ENCODE peak calls at places on chromosomes 2 and 18, in eight cellular contexts. One of them, this sample, is unnamed.

GRCh38 chr2:189580267-189580661 is 322 bp downstream of the SLC40A1 start:
- DNase-seq in Panc1: no peak
- DNase-seq in OCI-LY7: no peak
- DNase-seq in astrocyte of the cerebellum: no peak
- DNase-seq in cardiac fibroblast: no peak
- DNase-seq in heart right ventricle: peak
- DNase-seq in hepatocyte: peak
- DNase-seq in psoas muscle: peak
- DNase-seq in this sample: no peak

GRCh38 chr18:47893047-47893446 is 37.4 kb downstream of the SMAD2 start:
- DNase-seq in Panc1: no peak
- DNase-seq in OCI-LY7: no peak
- DNase-seq in astrocyte of the cerebellum: no peak
- DNase-seq in cardiac fibroblast: no peak
- DNase-seq in heart right ventricle: no peak
- DNase-seq in hepatocyte: no peak
- DNase-seq in psoas muscle: no peak
- DNase-seq in this sample: no peak

GRCh38 chr2:8590940-8591339 is 90.9 kb upstream of the ID2 start:
- DNase-seq in Panc1: no peak
- DNase-seq in OCI-LY7: no peak
- DNase-seq in astrocyte of the cerebellum: no peak
- DNase-seq in cardiac fibroblast: no peak
- DNase-seq in heart right ventricle: no peak
- DNase-seq in hepatocyte: no peak
- DNase-seq in psoas muscle: no peak
- DNase-seq in this sample: no peak

GRCh38 chr18:27713037-27713726 is 463.7 kb downstream of the CDH2 start:
- DNase-seq in Panc1: no peak
- DNase-seq in OCI-LY7: no peak
- DNase-seq in astrocyte of the cerebellum: no peak
- DNase-seq in cardiac fibroblast: peak
- DNase-seq in heart right ventricle: no peak
- DNase-seq in hepatocyte: no peak
- DNase-seq in psoas muscle: no peak
- DNase-seq in this sample: no peak

GRCh38 chr2:26292646-26293045 is 47.9 kb downstream of the HADHB start:
- DNase-seq in Panc1: no peak
- DNase-seq in OCI-LY7: no peak
- DNase-seq in astrocyte of the cerebellum: no peak
- DNase-seq in cardiac fibroblast: peak
- DNase-seq in heart right ventricle: no peak
- DNase-seq in hepatocyte: peak
- DNase-seq in psoas muscle: no peak
- DNase-seq in this sample: no peak

GRCh38 chr18:6929370-6930102 is 188.1 kb downstream of the LAMA1 start:
- DNase-seq in Panc1: no peak
- DNase-seq in OCI-LY7: no peak
- DNase-seq in astrocyte of the cerebellum: no peak
- DNase-seq in cardiac fibroblast: no peak
- DNase-seq in heart right ventricle: no peak
- DNase-seq in hepatocyte: no peak
- DNase-seq in psoas muscle: no peak
- DNase-seq in this sample: no peak

GRCh38 chr2:152038451-152038958 is 60.3 kb downstream of the CACNB4 start:
- DNase-seq in Panc1: no peak
- DNase-seq in OCI-LY7: no peak
- DNase-seq in astrocyte of the cerebellum: no peak
- DNase-seq in cardiac fibroblast: no peak
- DNase-seq in heart right ventricle: peak
- DNase-seq in hepatocyte: no peak
- DNase-seq in psoas muscle: peak
- DNase-seq in this sample: no peak

GRCh38 chr2:42492691-42493467 is 903 bp downstream of the KCNG3 start:
- DNase-seq in Panc1: no peak
- DNase-seq in OCI-LY7: no peak
- DNase-seq in astrocyte of the cerebellum: no peak
- DNase-seq in cardiac fibroblast: no peak
- DNase-seq in heart right ventricle: no peak
- DNase-seq in hepatocyte: peak
- DNase-seq in psoas muscle: peak
- DNase-seq in this sample: no peak

GRCh38 chr18:58884694-58885093 is 20.0 kb downstream of the ZNF532 start:
- DNase-seq in Panc1: no peak
- DNase-seq in OCI-LY7: no peak
- DNase-seq in astrocyte of the cerebellum: no peak
- DNase-seq in cardiac fibroblast: no peak
- DNase-seq in heart right ventricle: no peak
- DNase-seq in hepatocyte: no peak
- DNase-seq in psoas muscle: no peak
- DNase-seq in this sample: no peak

GRCh38 chr2:183079335-183079775 is 808 bp downstream of the DUSP19 start:
- DNase-seq in Panc1: no peak
- DNase-seq in OCI-LY7: no peak
- DNase-seq in astrocyte of the cerebellum: no peak
- DNase-seq in cardiac fibroblast: peak
- DNase-seq in heart right ventricle: no peak
- DNase-seq in hepatocyte: no peak
- DNase-seq in psoas muscle: no peak
- DNase-seq in this sample: no peak

GRCh38 chr18:39441648-39442047 is 1876.0 kb upstream of the CELF4 start:
- DNase-seq in Panc1: no peak
- DNase-seq in OCI-LY7: no peak
- DNase-seq in astrocyte of the cerebellum: no peak
- DNase-seq in cardiac fibroblast: no peak
- DNase-seq in heart right ventricle: no peak
- DNase-seq in hepatocyte: no peak
- DNase-seq in psoas muscle: no peak
- DNase-seq in this sample: no peak

GRCh38 chr2:229080172-229080571 is 190.9 kb downstream of the PID1 start:
- DNase-seq in Panc1: no peak
- DNase-seq in OCI-LY7: no peak
- DNase-seq in astrocyte of the cerebellum: no peak
- DNase-seq in cardiac fibroblast: no peak
- DNase-seq in heart right ventricle: no peak
- DNase-seq in hepatocyte: no peak
- DNase-seq in psoas muscle: no peak
- DNase-seq in this sample: no peak

GRCh38 chr2:200615247-200615646 is 29.4 kb downstream of the AOX1 start:
- DNase-seq in Panc1: no peak
- DNase-seq in OCI-LY7: no peak
- DNase-seq in astrocyte of the cerebellum: peak
- DNase-seq in cardiac fibroblast: peak
- DNase-seq in heart right ventricle: no peak
- DNase-seq in hepatocyte: peak
- DNase-seq in psoas muscle: no peak
- DNase-seq in this sample: no peak

GRCh38 chr18:3592864-3593263 is 142.9 kb downstream of the TGIF1 start:
- DNase-seq in Panc1: no peak
- DNase-seq in OCI-LY7: no peak
- DNase-seq in astrocyte of the cerebellum: no peak
- DNase-seq in cardiac fibroblast: no peak
- DNase-seq in heart right ventricle: no peak
- DNase-seq in hepatocyte: no peak
- DNase-seq in psoas muscle: no peak
- DNase-seq in this sample: no peak

GRCh38 chr2:68837164-68837860 is 33.9 kb downstream of the BMP10 start:
- DNase-seq in Panc1: peak
- DNase-seq in OCI-LY7: peak
- DNase-seq in astrocyte of the cerebellum: no peak
- DNase-seq in cardiac fibroblast: peak
- DNase-seq in heart right ventricle: peak
- DNase-seq in hepatocyte: peak
- DNase-seq in psoas muscle: peak
- DNase-seq in this sample: no peak

GRCh38 chr2:73982140-73982617 is 2.5 kb upstream of the TET3 start:
- DNase-seq in Panc1: no peak
- DNase-seq in OCI-LY7: no peak
- DNase-seq in astrocyte of the cerebellum: no peak
- DNase-seq in cardiac fibroblast: peak
- DNase-seq in heart right ventricle: peak
- DNase-seq in hepatocyte: peak
- DNase-seq in psoas muscle: peak
- DNase-seq in this sample: no peak

GRCh38 chr2:25303517-25304338 is 38.0 kb downstream of the DNMT3A start:
- DNase-seq in Panc1: no peak
- DNase-seq in OCI-LY7: no peak
- DNase-seq in astrocyte of the cerebellum: no peak
- DNase-seq in cardiac fibroblast: no peak
- DNase-seq in heart right ventricle: no peak
- DNase-seq in hepatocyte: no peak
- DNase-seq in psoas muscle: no peak
- DNase-seq in this sample: no peak

GRCh38 chr2:200435379-200435778 is 74.5 kb downstream of the KCTD18 start:
- DNase-seq in Panc1: no peak
- DNase-seq in OCI-LY7: no peak
- DNase-seq in astrocyte of the cerebellum: no peak
- DNase-seq in cardiac fibroblast: peak
- DNase-seq in heart right ventricle: no peak
- DNase-seq in hepatocyte: no peak
- DNase-seq in psoas muscle: no peak
- DNase-seq in this sample: no peak

GRCh38 chr2:154992826-154993225 is 294.3 kb downstream of the KCNJ3 start:
- DNase-seq in Panc1: no peak
- DNase-seq in OCI-LY7: no peak
- DNase-seq in astrocyte of the cerebellum: no peak
- DNase-seq in cardiac fibroblast: no peak
- DNase-seq in heart right ventricle: no peak
- DNase-seq in hepatocyte: no peak
- DNase-seq in psoas muscle: no peak
- DNase-seq in this sample: peak

GRCh38 chr18:62586148-62586774 is 63.4 kb downstream of the ZCCHC2 start:
- DNase-seq in Panc1: peak
- DNase-seq in OCI-LY7: peak
- DNase-seq in astrocyte of the cerebellum: peak
- DNase-seq in cardiac fibroblast: peak
- DNase-seq in heart right ventricle: peak
- DNase-seq in hepatocyte: peak
- DNase-seq in psoas muscle: peak
- DNase-seq in this sample: peak

GRCh38 chr2:218406949-218407703 is 7.5 kb downstream of the CTDSP1 start:
- DNase-seq in Panc1: no peak
- DNase-seq in OCI-LY7: no peak
- DNase-seq in astrocyte of the cerebellum: no peak
- DNase-seq in cardiac fibroblast: peak
- DNase-seq in heart right ventricle: peak
- DNase-seq in hepatocyte: peak
- DNase-seq in psoas muscle: peak
- DNase-seq in this sample: no peak

GRCh38 chr2:37189452-37190153 is 1.1 kb upstream of the SULT6B1 start:
- DNase-seq in Panc1: peak
- DNase-seq in OCI-LY7: no peak
- DNase-seq in astrocyte of the cerebellum: peak
- DNase-seq in cardiac fibroblast: peak
- DNase-seq in heart right ventricle: no peak
- DNase-seq in hepatocyte: peak
- DNase-seq in psoas muscle: no peak
- DNase-seq in this sample: no peak
- TF ChIP-seq CTCF in Panc1: no peak
- TF ChIP-seq CTCF in OCI-LY7: peak
- TF ChIP-seq CTCF in astrocyte of the cerebellum: no peak
- TF ChIP-seq CTCF in cardiac fibroblast: no peak
- TF ChIP-seq CTCF in heart right ventricle: no peak
- TF ChIP-seq CTCF in hepatocyte: no peak
- TF ChIP-seq CTCF in psoas muscle: no peak
- TF ChIP-seq CTCF in this sample: no peak

GRCh38 chr2:127673304-127674069 is 1.8 kb downstream of the LIMS2 start:
- DNase-seq in Panc1: no peak
- DNase-seq in OCI-LY7: no peak
- DNase-seq in astrocyte of the cerebellum: no peak
- DNase-seq in cardiac fibroblast: peak
- DNase-seq in heart right ventricle: peak
- DNase-seq in hepatocyte: peak
- DNase-seq in psoas muscle: no peak
- DNase-seq in this sample: no peak
- H3K4me3 ChIP-seq in Panc1: no peak
- H3K4me3 ChIP-seq in OCI-LY7: no peak
- H3K4me3 ChIP-seq in astrocyte of the cerebellum: no peak
- H3K4me3 ChIP-seq in cardiac fibroblast: no peak
- H3K4me3 ChIP-seq in heart right ventricle: peak
- H3K4me3 ChIP-seq in hepatocyte: no peak
- H3K4me3 ChIP-seq in psoas muscle: peak
- H3K4me3 ChIP-seq in this sample: no peak

DNA sequence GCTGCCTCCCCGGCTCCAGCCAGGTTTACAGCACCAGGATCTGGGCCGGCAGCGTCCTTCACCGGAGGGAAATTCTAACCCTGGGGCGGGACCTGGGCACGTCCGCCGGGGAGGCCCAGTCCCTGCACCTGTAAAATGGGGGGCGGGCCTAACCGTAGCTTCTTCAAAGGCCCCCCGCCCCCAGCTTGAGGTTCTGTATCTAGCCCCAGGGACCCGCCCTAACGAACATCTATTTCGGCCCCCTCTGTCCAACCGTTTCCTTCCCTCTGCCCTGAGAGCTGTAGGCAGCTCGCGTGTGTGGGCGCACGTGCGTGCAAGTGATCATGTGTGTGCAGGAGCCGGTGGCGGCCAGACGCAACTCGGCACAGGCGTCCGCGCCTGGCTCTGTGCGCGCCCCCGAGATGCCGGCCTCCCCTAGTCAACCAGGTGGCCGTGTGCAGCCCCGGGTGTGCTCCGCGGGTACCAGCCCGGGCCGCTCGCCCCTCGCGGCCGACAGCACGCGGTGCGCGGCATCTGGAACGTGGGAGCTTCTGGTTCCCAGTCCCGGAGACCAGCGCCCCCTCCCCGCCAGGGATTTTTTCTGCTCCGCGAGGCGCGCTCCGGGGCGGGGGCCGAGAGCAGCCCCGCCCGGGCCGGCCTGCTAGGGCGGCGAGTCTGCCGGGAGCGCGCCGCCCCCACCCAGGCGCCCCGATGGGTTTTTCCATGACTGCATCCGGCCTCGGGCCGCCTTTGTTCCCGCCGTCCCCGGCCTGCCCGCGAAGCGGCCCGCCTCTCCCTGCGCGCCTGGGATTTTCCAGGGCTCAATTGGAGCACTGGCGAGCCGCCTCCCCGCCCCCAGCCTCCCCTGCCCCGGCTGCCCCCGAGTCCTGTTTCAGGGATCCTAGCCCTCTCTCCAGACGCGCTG is 21.2 kb downstream of the TEX44 start:
- DNase-seq in Panc1: peak
- DNase-seq in OCI-LY7: peak
- DNase-seq in astrocyte of the cerebellum: no peak
- DNase-seq in cardiac fibroblast: peak
- DNase-seq in heart right ventricle: peak
- DNase-seq in hepatocyte: peak
- DNase-seq in psoas muscle: peak
- DNase-seq in this sample: no peak
- TF ChIP-seq CTCF in Panc1: no peak
- TF ChIP-seq CTCF in OCI-LY7: peak
- TF ChIP-seq CTCF in astrocyte of the cerebellum: peak
- TF ChIP-seq CTCF in cardiac fibroblast: no peak
- TF ChIP-seq CTCF in heart right ventricle: peak
- TF ChIP-seq CTCF in hepatocyte: peak
- TF ChIP-seq CTCF in psoas muscle: peak
- TF ChIP-seq CTCF in this sample: no peak

DNA sequence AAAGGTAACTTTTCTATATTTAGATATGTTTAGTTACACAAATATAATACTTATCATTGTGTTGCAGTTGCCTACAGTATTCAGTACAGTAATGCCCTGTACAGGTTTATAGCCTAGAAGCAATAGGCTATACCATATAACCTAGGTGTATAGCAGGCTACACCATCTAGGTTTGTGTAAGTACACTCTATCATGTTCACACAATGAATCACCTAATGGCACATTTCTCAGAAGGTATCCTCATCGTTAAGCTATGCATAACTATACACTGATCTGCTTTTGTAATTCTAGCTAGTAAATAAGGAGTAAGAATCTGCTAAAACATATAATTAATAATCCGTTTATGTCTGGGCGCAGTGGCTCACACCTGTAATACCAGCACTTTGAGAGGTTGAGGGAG is 102.1 kb downstream of the COMMD1 start:
- DNase-seq in Panc1: no peak
- DNase-seq in OCI-LY7: no peak
- DNase-seq in astrocyte of the cerebellum: no peak
- DNase-seq in cardiac fibroblast: no peak
- DNase-seq in heart right ventricle: no peak
- DNase-seq in hepatocyte: no peak
- DNase-seq in psoas muscle: no peak
- DNase-seq in this sample: no peak
- H3K4me3 ChIP-seq in Panc1: no peak
- H3K4me3 ChIP-seq in OCI-LY7: no peak
- H3K4me3 ChIP-seq in astrocyte of the cerebellum: no peak
- H3K4me3 ChIP-seq in cardiac fibroblast: no peak
- H3K4me3 ChIP-seq in heart right ventricle: no peak
- H3K4me3 ChIP-seq in hepatocyte: no peak
- H3K4me3 ChIP-seq in psoas muscle: no peak
- H3K4me3 ChIP-seq in this sample: no peak

This sample was measured in LNCaP clone FGC.